ENCODE peak calls at places on chromosomes 5 and 9, in nine cellular contexts. One of them, this sample, is unnamed.

GRCh38 chr5:72470817-72471216 is 36.4 kb downstream of the ZNF366 start:
- DNase-seq in stomach: no peak
- DNase-seq in SK-N-SH: no peak
- DNase-seq in fibroblast of lung: peak; percentile 78
- DNase-seq in keratinocyte: peak; percentile 71
- DNase-seq in ovary: no peak
- DNase-seq in aorta: no peak
- DNase-seq in body of pancreas: no peak
- DNase-seq in CD8-positive, alpha-beta T cell: no peak
- DNase-seq in this sample: no peak

GRCh38 chr5:75510836-75511434 is 494 bp downstream of the CERT1 start:
- DNase-seq in stomach: no peak
- DNase-seq in SK-N-SH: peak; percentile 69
- DNase-seq in fibroblast of lung: no peak
- DNase-seq in keratinocyte: no peak
- DNase-seq in ovary: no peak
- DNase-seq in aorta: peak; percentile 75
- DNase-seq in body of pancreas: peak; percentile 52
- DNase-seq in CD8-positive, alpha-beta T cell: peak; percentile 32
- DNase-seq in this sample: peak; percentile 64

GRCh38 chr5:152246401-152246800 is 158.7 kb downstream of the NMUR2 start:
- DNase-seq in stomach: peak; percentile 28
- DNase-seq in SK-N-SH: no peak
- DNase-seq in fibroblast of lung: peak; percentile 0
- DNase-seq in keratinocyte: no peak
- DNase-seq in ovary: no peak
- DNase-seq in aorta: no peak
- DNase-seq in body of pancreas: no peak
- DNase-seq in CD8-positive, alpha-beta T cell: no peak
- DNase-seq in this sample: peak; percentile 59

GRCh38 chr9:22037954-22038690 is 29.0 kb upstream of the CDKN2B start:
- DNase-seq in stomach: no peak
- DNase-seq in SK-N-SH: peak; percentile 4
- DNase-seq in fibroblast of lung: no peak
- DNase-seq in keratinocyte: no peak
- DNase-seq in ovary: no peak
- DNase-seq in aorta: no peak
- DNase-seq in body of pancreas: no peak
- DNase-seq in CD8-positive, alpha-beta T cell: no peak
- DNase-seq in this sample: no peak

GRCh38 chr5:59099270-59099994 is 516.6 kb downstream of the RAB3C start:
- DNase-seq in stomach: no peak
- DNase-seq in SK-N-SH: no peak
- DNase-seq in fibroblast of lung: peak; percentile 88
- DNase-seq in keratinocyte: peak; percentile 35
- DNase-seq in ovary: no peak
- DNase-seq in aorta: no peak
- DNase-seq in body of pancreas: peak; percentile 5
- DNase-seq in CD8-positive, alpha-beta T cell: peak; percentile 18
- DNase-seq in this sample: no peak

GRCh38 chr9:76161546-76161945 is 232.7 kb downstream of the RFK start:
- DNase-seq in stomach: no peak
- DNase-seq in SK-N-SH: no peak
- DNase-seq in fibroblast of lung: peak; percentile 86
- DNase-seq in keratinocyte: no peak
- DNase-seq in ovary: peak; percentile 42
- DNase-seq in aorta: no peak
- DNase-seq in body of pancreas: no peak
- DNase-seq in CD8-positive, alpha-beta T cell: no peak
- DNase-seq in this sample: no peak

GRCh38 chr9:136854113-136854841 is 2.1 kb downstream of the MAMDC4 start:
- DNase-seq in stomach: no peak
- DNase-seq in SK-N-SH: no peak
- DNase-seq in fibroblast of lung: no peak
- DNase-seq in keratinocyte: no peak
- DNase-seq in ovary: peak; percentile 25
- DNase-seq in aorta: peak; percentile 54
- DNase-seq in body of pancreas: no peak
- DNase-seq in CD8-positive, alpha-beta T cell: no peak
- DNase-seq in this sample: peak; percentile 54

GRCh38 chr5:178428341-178429155 is 161.6 kb downstream of the COL23A1 start:
- DNase-seq in stomach: peak; percentile 72
- DNase-seq in SK-N-SH: peak; percentile 78
- DNase-seq in fibroblast of lung: no peak
- DNase-seq in keratinocyte: no peak
- DNase-seq in ovary: no peak
- DNase-seq in aorta: peak; percentile 38
- DNase-seq in body of pancreas: peak; percentile 52
- DNase-seq in CD8-positive, alpha-beta T cell: no peak
- DNase-seq in this sample: no peak

GRCh38 chr5:126274396-126274795 is 148.8 kb upstream of the GRAMD2B start:
- DNase-seq in stomach: no peak
- DNase-seq in SK-N-SH: no peak
- DNase-seq in fibroblast of lung: no peak
- DNase-seq in keratinocyte: no peak
- DNase-seq in ovary: no peak
- DNase-seq in aorta: no peak
- DNase-seq in body of pancreas: no peak
- DNase-seq in CD8-positive, alpha-beta T cell: no peak
- DNase-seq in this sample: no peak

GRCh38 chr9:115134941-115135340 is 17.0 kb upstream of the TNC start:
- DNase-seq in stomach: no peak
- DNase-seq in SK-N-SH: no peak
- DNase-seq in fibroblast of lung: peak; percentile 31
- DNase-seq in keratinocyte: no peak
- DNase-seq in ovary: no peak
- DNase-seq in aorta: no peak
- DNase-seq in body of pancreas: no peak
- DNase-seq in CD8-positive, alpha-beta T cell: no peak
- DNase-seq in this sample: no peak

GRCh38 chr5:124906339-124907097 is 160.1 kb upstream of the ZNF608 start:
- DNase-seq in stomach: peak; percentile 62
- DNase-seq in SK-N-SH: peak; percentile 20
- DNase-seq in fibroblast of lung: peak; percentile 78
- DNase-seq in keratinocyte: no peak
- DNase-seq in ovary: peak; percentile 64
- DNase-seq in aorta: peak; percentile 73
- DNase-seq in body of pancreas: peak; percentile 85
- DNase-seq in CD8-positive, alpha-beta T cell: no peak
- DNase-seq in this sample: peak; percentile 75

DNA sequence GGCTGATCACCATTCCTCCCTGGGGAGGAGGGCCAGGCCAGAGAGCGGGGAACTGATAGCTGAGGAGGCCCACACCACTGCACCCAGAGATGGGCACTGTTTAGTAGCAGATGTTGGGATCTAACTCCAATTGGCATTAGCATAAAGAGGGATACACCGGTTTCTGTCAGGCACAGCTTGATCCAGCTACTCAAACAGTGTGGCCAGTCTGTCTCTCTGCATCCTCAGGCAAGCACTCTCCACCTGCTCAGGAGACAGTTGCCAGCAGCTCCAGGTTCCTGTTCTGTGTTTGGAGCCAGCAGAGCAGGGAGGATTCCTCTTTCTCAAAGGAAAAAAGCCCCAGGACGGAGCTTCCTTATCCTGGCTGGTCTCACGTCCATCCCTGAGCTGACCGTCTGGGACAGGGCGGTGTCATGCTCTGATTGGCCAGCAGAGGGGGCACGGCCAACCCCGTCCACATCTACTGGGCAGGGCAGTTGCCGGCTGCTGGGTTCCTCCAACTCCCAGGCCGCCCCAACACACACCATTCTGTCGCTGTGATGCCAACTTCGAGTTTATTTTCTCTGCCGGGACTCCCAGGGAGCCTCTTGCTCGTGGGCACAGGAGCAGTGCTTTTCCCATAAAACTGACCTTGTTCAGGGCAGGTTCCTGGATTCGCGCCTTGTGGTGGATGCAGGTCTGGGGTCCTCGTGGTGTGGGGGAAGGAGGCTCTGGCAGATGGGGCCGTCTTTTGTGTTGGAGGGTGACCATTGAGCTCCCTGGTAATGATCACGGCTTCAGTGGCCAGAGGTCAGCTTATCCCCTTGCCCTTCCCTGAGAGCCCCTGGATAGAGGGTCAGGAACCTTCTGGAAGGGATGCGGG is 47.9 kb downstream of the COL5A1 start:
- DNase-seq in stomach: peak; percentile 56
- DNase-seq in SK-N-SH: peak; percentile 88
- DNase-seq in fibroblast of lung: peak; percentile 48
- DNase-seq in keratinocyte: no peak
- DNase-seq in ovary: peak; percentile 55
- DNase-seq in aorta: peak; percentile 85
- DNase-seq in body of pancreas: peak; percentile 60
- DNase-seq in CD8-positive, alpha-beta T cell: no peak
- DNase-seq in this sample: peak; percentile 40
- H3K27ac ChIP-seq in stomach: peak overlapping the region; percentile 47
- H3K27ac ChIP-seq in SK-N-SH: no peak overlapping the region
- H3K27ac ChIP-seq in fibroblast of lung: no peak overlapping the region
- H3K27ac ChIP-seq in keratinocyte: no peak overlapping the region
- H3K27ac ChIP-seq in ovary: no peak overlapping the region
- H3K27ac ChIP-seq in aorta: no peak overlapping the region
- H3K27ac ChIP-seq in body of pancreas: no peak overlapping the region
- H3K27ac ChIP-seq in CD8-positive, alpha-beta T cell: no peak overlapping the region
- H3K27ac ChIP-seq in this sample: no peak overlapping the region

GRCh38 chr9:37238122-37238521 is 117.7 kb downstream of the ZCCHC7 start:
- DNase-seq in stomach: no peak
- DNase-seq in SK-N-SH: no peak
- DNase-seq in fibroblast of lung: no peak
- DNase-seq in keratinocyte: no peak
- DNase-seq in ovary: no peak
- DNase-seq in aorta: no peak
- DNase-seq in body of pancreas: no peak
- DNase-seq in CD8-positive, alpha-beta T cell: no peak
- DNase-seq in this sample: no peak
- H3K4me1 ChIP-seq in stomach: no peaks in the 10 kb centered on the region
- H3K4me1 ChIP-seq in SK-N-SH: peaks cover 6% of the 10 kb centered on the region
- H3K4me1 ChIP-seq in fibroblast of lung: peaks cover 4% of the 10 kb centered on the region
- H3K4me1 ChIP-seq in keratinocyte: no peaks in the 10 kb centered on the region
- H3K4me1 ChIP-seq in ovary: no peaks in the 10 kb centered on the region
- H3K4me1 ChIP-seq in aorta: no peaks in the 10 kb centered on the region
- H3K4me1 ChIP-seq in body of pancreas: peaks cover 2% of the 10 kb centered on the region
- H3K4me1 ChIP-seq in CD8-positive, alpha-beta T cell: no peaks in the 10 kb centered on the region
- H3K4me1 ChIP-seq in this sample: no peaks in the 10 kb centered on the region

GRCh38 chr9:126623667-126624452 is 10.1 kb downstream of the LMX1B start:
- DNase-seq in stomach: no peak
- DNase-seq in SK-N-SH: no peak
- DNase-seq in fibroblast of lung: no peak
- DNase-seq in keratinocyte: no peak
- DNase-seq in ovary: no peak
- DNase-seq in aorta: no peak
- DNase-seq in body of pancreas: no peak
- DNase-seq in CD8-positive, alpha-beta T cell: no peak
- DNase-seq in this sample: no peak

GRCh38 chr9:126623314-126623666 is 9.6 kb downstream of the LMX1B start:
- DNase-seq in stomach: no peak
- DNase-seq in SK-N-SH: no peak
- DNase-seq in fibroblast of lung: no peak
- DNase-seq in keratinocyte: no peak
- DNase-seq in ovary: no peak
- DNase-seq in aorta: no peak
- DNase-seq in body of pancreas: no peak
- DNase-seq in CD8-positive, alpha-beta T cell: no peak
- DNase-seq in this sample: no peak

GRCh38 chr9:126625329-126626116 is 11.8 kb downstream of the LMX1B start:
- DNase-seq in stomach: no peak
- DNase-seq in SK-N-SH: no peak
- DNase-seq in fibroblast of lung: no peak
- DNase-seq in keratinocyte: no peak
- DNase-seq in ovary: no peak
- DNase-seq in aorta: no peak
- DNase-seq in body of pancreas: no peak
- DNase-seq in CD8-positive, alpha-beta T cell: no peak
- DNase-seq in this sample: no peak

GRCh38 chr9:126624912-126625311 is 11.2 kb downstream of the LMX1B start:
- DNase-seq in stomach: no peak
- DNase-seq in SK-N-SH: no peak
- DNase-seq in fibroblast of lung: no peak
- DNase-seq in keratinocyte: no peak
- DNase-seq in ovary: no peak
- DNase-seq in aorta: no peak
- DNase-seq in body of pancreas: no peak
- DNase-seq in CD8-positive, alpha-beta T cell: no peak
- DNase-seq in this sample: no peak

GRCh38 chr9:126624453-126624872 is 10.7 kb downstream of the LMX1B start:
- DNase-seq in stomach: no peak
- DNase-seq in SK-N-SH: no peak
- DNase-seq in fibroblast of lung: no peak
- DNase-seq in keratinocyte: no peak
- DNase-seq in ovary: no peak
- DNase-seq in aorta: no peak
- DNase-seq in body of pancreas: no peak
- DNase-seq in CD8-positive, alpha-beta T cell: no peak
- DNase-seq in this sample: no peak
- H3K27me3 ChIP-seq in stomach: peaks cover 37% of the 10 kb centered on the region
- H3K27me3 ChIP-seq in SK-N-SH: peaks cover 100% of the 10 kb centered on the region
- H3K27me3 ChIP-seq in fibroblast of lung: peaks cover 82% of the 10 kb centered on the region
- H3K27me3 ChIP-seq in keratinocyte: peaks cover 10% of the 10 kb centered on the region
- H3K27me3 ChIP-seq in ovary: peaks cover 16% of the 10 kb centered on the region
- H3K27me3 ChIP-seq in aorta: no peaks in the 10 kb centered on the region
- H3K27me3 ChIP-seq in body of pancreas: no peaks in the 10 kb centered on the region
- H3K27me3 ChIP-seq in CD8-positive, alpha-beta T cell: peaks cover 35% of the 10 kb centered on the region
- H3K27me3 ChIP-seq in this sample: peaks cover 92% of the 10 kb centered on the region

DNA sequence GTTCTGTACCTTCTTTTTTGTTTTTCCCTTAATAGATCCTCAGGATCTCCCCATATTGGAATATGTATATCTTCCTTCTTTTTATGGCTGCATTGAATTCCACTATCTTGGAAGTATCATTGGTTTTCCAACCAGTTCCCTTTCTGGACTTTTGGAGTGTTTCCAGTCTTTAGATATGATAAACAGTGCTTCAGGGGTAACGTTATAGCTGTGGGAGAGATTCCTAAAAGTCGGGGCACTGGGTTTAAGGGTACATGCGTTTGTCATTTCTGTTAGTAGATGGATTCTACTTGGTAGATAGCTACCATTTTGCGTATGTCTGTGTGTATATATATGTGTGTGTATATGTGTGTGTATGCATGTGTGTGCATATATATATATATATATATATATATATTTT is 42.0 kb downstream of the EXOSC2 start:
- DNase-seq in stomach: no peak
- DNase-seq in SK-N-SH: no peak
- DNase-seq in fibroblast of lung: no peak
- DNase-seq in keratinocyte: no peak
- DNase-seq in ovary: no peak
- DNase-seq in aorta: no peak
- DNase-seq in body of pancreas: no peak
- DNase-seq in CD8-positive, alpha-beta T cell: no peak
- DNase-seq in this sample: no peak
- H3K27ac ChIP-seq in stomach: no peak overlapping the region
- H3K27ac ChIP-seq in SK-N-SH: no peak overlapping the region
- H3K27ac ChIP-seq in fibroblast of lung: no peak overlapping the region
- H3K27ac ChIP-seq in keratinocyte: no peak overlapping the region
- H3K27ac ChIP-seq in ovary: no peak overlapping the region
- H3K27ac ChIP-seq in aorta: no peak overlapping the region
- H3K27ac ChIP-seq in body of pancreas: no peak overlapping the region
- H3K27ac ChIP-seq in CD8-positive, alpha-beta T cell: no peak overlapping the region
- H3K27ac ChIP-seq in this sample: no peak overlapping the region

GRCh38 chr9:28264368-28264767 is 691.1 kb upstream of the C9orf72 start:
- DNase-seq in stomach: no peak
- DNase-seq in SK-N-SH: no peak
- DNase-seq in fibroblast of lung: peak; percentile 55
- DNase-seq in keratinocyte: no peak
- DNase-seq in ovary: no peak
- DNase-seq in aorta: no peak
- DNase-seq in body of pancreas: no peak
- DNase-seq in CD8-positive, alpha-beta T cell: no peak
- DNase-seq in this sample: no peak
- H3K4me1 ChIP-seq in stomach: no peaks in the 10 kb centered on the region
- H3K4me1 ChIP-seq in SK-N-SH: no peaks in the 10 kb centered on the region
- H3K4me1 ChIP-seq in fibroblast of lung: peaks cover 4% of the 10 kb centered on the region
- H3K4me1 ChIP-seq in keratinocyte: peaks cover 3% of the 10 kb centered on the region
- H3K4me1 ChIP-seq in ovary: no peaks in the 10 kb centered on the region
- H3K4me1 ChIP-seq in aorta: no peaks in the 10 kb centered on the region
- H3K4me1 ChIP-seq in body of pancreas: no peaks in the 10 kb centered on the region
- H3K4me1 ChIP-seq in CD8-positive, alpha-beta T cell: no peaks in the 10 kb centered on the region
- H3K4me1 ChIP-seq in this sample: no peaks in the 10 kb centered on the region

This sample was measured in adrenal gland.